ENCODE peak calls at places on chromosomes 1 and 21, in seven cellular contexts. R is A549, C is transverse colon, N is endothelial cell of umbilical vein, V is IMR-90, M is suprapubic skin, A is Peyer's patch. T is an unnamed sample.

GRCh38 chr1:59332983-59333382 is 36.1 kb downstream of the FGGY start:
- DNase-seq in C (no peak), M (no peak), N (peak), A (no peak), V (peak), R (no peak), T (peak)

GRCh38 chr1:90713741-90714509 is 3.2 kb downstream of the BARHL2 start:
- DNase-seq in C (no peak), N (no peak), A (no peak), V (no peak), M (no peak), R (no peak), T (no peak)

GRCh38 chr1:93029317-93029716 is 49.8 kb upstream of the MTF2 start:
- DNase-seq in A (no peak), M (no peak), N (no peak), V (no peak), C (no peak), R (no peak), T (no peak)

GRCh38 chr1:53666566-53666965 is 72.4 kb downstream of the GLIS1 start:
- DNase-seq in R (no peak), C (no peak), V (no peak), A (peak), N (no peak), M (no peak), T (no peak)

GRCh38 chr21:28538987-28539622 is 453.6 kb downstream of the LTN1 start:
- DNase-seq in V (peak), C (no peak), M (no peak), A (no peak), R (no peak), N (peak), T (no peak)

GRCh38 chr1:246142320-246142893 is 364.7 kb downstream of the SMYD3 start:
- DNase-seq in A (no peak), V (peak), R (peak), C (no peak), M (no peak), N (peak), T (peak)

GRCh38 chr1:206925116-206925736 is 3.5 kb upstream of the FCMR start:
- DNase-seq in C (peak), R (no peak), N (no peak), V (no peak), M (no peak), A (peak), T (peak)

GRCh38 chr1:17768651-17769241 is 13.6 kb downstream of the ACTL8 start:
- DNase-seq in M (no peak), C (peak), N (no peak), V (peak), A (no peak), R (peak), T (no peak)

GRCh38 chr1:100606438-100606837 is 68.5 kb downstream of the GPR88 start:
- DNase-seq in V (peak), C (peak), N (peak), R (no peak), M (no peak), A (no peak), T (peak)

GRCh38 chr1:97562096-97562495 is 358.7 kb downstream of the DPYD start:
- DNase-seq in C (no peak), R (no peak), N (no peak), A (no peak), M (no peak), V (peak), T (no peak)

GRCh38 chr21:36461918-36462486 is 17.9 kb downstream of the CLDN14 start:
- DNase-seq in C (peak), N (no peak), R (no peak), M (no peak), V (no peak), A (no peak), T (no peak)

GRCh38 chr21:15729674-15730483 is at the start of gene USP25:
- DNase-seq in A (peak), M (peak), V (peak), R (peak), C (peak), N (peak), T (peak)

GRCh38 chr21:36499578-36500471 is 19.9 kb upstream of the CLDN14 start:
- DNase-seq in R (no peak), M (no peak), N (no peak), A (no peak), V (no peak), C (peak), T (no peak)

GRCh38 chr1:4613606-4614370 is 40.6 kb upstream of the AJAP1 start:
- DNase-seq in M (no peak), V (no peak), C (no peak), R (no peak), A (no peak), N (no peak), T (no peak)

GRCh38 chr1:62398377-62398776 is 38.5 kb upstream of the USP1 start:
- DNase-seq in V (peak), N (no peak), A (no peak), M (no peak), C (no peak), R (no peak), T (no peak)

GRCh38 chr21:37079211-37079824 is 6.3 kb downstream of the TTC3 start:
- DNase-seq in C (no peak), R (no peak), A (no peak), V (no peak), M (no peak), N (peak), T (peak)

GRCh38 chr1:107698161-107698560 is 266.8 kb downstream of the VAV3 start:
- DNase-seq in A (no peak), C (no peak), N (no peak), V (no peak), M (no peak), R (no peak), T (no peak)

GRCh38 chr1:41599912-41600311 is 115.4 kb upstream of the EDN2 start:
- DNase-seq in N (peak), C (no peak), V (peak), R (no peak), M (no peak), A (no peak), T (no peak)

GRCh38 chr1:232574867-232575523 is 54.9 kb downstream of the SIPA1L2 start:
- DNase-seq in N (no peak), V (peak), A (no peak), R (no peak), M (no peak), C (no peak), T (no peak)

GRCh38 chr1:57883145-57883699 is 459.4 kb upstream of the DAB1 start:
- DNase-seq in V (no peak), A (no peak), M (no peak), R (no peak), N (no peak), C (no peak), T (no peak)

GRCh38 chr1:235069577-235070563 is 58.8 kb downstream of the TOMM20 start:
- DNase-seq in M (peak), N (no peak), A (peak), V (peak), C (peak), R (peak), T (no peak)
- TF ChIP-seq POLR2A in M (no peak), N (no peak), A (peak), V (no peak), C (no peak), R (no peak), T (no peak)

DNA sequence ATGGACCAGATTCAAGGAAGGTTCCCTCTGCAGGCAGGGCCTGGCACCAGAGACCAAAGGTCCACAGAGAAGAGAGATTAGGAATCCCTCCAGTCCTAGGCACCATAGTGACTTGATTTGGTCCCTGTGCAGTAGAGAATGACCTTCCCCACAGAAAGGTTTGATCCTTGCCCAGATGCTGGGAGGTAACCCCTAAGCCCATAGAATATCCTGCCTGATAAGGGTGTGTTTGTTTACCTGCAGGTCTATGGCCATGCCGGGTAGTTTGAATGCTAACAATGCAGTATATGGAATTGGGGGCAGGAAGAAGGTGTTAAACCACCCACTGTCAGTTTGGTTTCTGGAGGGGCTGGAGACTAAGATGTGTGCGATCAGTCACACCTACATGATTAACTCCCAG is 57.1 kb upstream of the NFASC start:
- DNase-seq in C (no peak), A (no peak), V (no peak), N (no peak), M (no peak), R (no peak), T (no peak)
- H3K4me3 ChIP-seq in C (no peak), A (no peak), V (no peak), N (no peak), M (no peak), R (no peak), T (no peak)

GRCh38 chr1:201982923-201983805 is 716 bp downstream of the RNPEP start:
- DNase-seq in N (peak), A (peak), R (peak), V (peak), M (peak), C (peak), T (peak)

GRCh38 chr1:201985355-201985754 is 2.9 kb downstream of the RNPEP start:
- DNase-seq in C (no peak), M (no peak), R (no peak), V (no peak), A (no peak), N (no peak), T (no peak)

GRCh38 chr1:201984446-201984845 is 2.0 kb downstream of the RNPEP start:
- DNase-seq in A (no peak), V (no peak), R (no peak), C (no peak), N (no peak), M (no peak), T (no peak)

GRCh38 chr1:201982082-201982922 is at the start of gene RNPEP:
- DNase-seq in V (peak), R (peak), M (peak), A (peak), N (peak), C (peak), T (peak)
- TF ChIP-seq POLR2A in V (peak), R (peak), M (no peak), A (peak), N (peak), C (no peak), T (peak)

DNA sequence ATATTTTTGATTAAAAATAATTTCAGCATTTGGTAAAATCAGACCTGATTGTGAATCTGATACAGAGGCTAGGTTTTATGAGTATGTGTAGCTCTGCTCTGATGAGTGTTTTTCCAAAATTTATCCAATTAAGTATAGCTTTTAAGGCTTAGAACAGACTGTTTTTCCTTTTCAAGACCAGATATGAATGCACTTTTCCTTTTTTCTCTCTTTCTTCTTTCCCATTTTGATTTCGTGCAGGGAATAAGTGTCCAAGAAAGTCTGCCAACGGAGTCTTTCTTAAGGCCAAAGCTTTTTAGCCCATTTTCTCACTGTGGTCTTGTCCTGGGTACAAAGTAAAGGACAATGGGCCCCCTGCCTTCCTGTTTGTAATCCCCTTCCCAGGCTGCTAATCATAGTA is 2.8 kb downstream of the KIF1B start:
- DNase-seq in V (no peak), R (no peak), N (peak), C (no peak), A (no peak), M (peak), T (no peak)
- H3K4me3 ChIP-seq in V (no peak), R (no peak), N (no peak), C (no peak), A (no peak), M (no peak), T (no peak)

GRCh38 chr1:204074274-204075115 is 1.6 kb downstream of the SOX13 start:
- DNase-seq in A (peak), M (peak), R (peak), N (peak), C (peak), V (peak), T (no peak)

GRCh38 chr1:204073837-204074273 is 940 bp downstream of the SOX13 start:
- DNase-seq in N (no peak), A (no peak), M (no peak), C (no peak), V (no peak), R (peak), T (no peak)

GRCh38 chr1:204070895-204071294 is 2.0 kb upstream of the SOX13 start:
- DNase-seq in R (no peak), V (no peak), A (no peak), C (no peak), N (no peak), M (no peak), T (no peak)

GRCh38 chr1:204075116-204075636 is 2.3 kb downstream of the SOX13 start:
- DNase-seq in N (no peak), M (no peak), R (no peak), C (peak), A (peak), V (no peak), T (no peak)

DNA sequence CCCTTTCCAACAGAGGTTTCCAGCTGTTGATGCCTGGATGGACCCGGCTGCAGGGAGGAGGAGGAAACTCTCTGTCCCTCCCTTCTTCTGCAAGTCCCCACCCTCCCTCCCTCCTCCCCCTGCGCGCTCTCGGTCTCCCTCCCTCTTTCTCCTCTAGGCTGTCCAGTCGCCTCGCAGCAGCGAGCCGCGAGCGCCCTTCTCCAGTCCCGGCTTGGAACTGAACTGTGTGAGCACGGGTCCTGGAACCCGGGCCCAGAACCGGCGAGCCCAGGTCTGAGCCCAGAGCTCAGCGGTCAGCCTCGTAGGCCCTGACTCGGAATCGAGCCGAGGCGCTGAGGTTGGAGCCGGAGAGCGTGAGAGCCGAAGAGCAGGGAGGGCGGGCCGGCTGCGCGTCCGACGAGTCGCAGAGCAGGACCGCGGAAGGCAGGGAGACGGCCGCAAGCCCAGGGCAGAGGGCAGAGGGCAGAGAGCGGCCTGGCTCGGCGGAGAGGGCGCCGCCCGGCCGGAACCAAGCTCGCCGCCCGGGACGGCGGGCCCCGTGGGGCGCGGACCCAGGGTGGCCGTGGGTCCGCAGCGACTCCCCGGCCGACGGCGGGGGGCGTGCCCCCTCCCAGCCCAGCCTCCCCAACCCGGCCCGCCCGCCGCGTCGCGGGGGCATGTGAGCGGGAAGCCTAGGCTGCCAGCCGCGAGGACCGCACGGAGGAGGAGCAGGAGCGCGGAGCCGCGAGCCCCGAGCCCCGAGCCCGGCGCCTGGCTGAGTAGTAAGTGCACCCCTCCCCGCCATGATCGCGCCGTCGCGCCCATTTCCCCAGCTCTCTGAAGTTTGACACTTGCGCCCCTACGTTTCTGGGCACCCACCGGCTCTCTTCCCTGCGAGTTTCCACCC is at the start of gene SOX13:
- DNase-seq in M (peak), R (peak), N (peak), C (peak), V (peak), A (peak), T (peak)
- TF ChIP-seq POLR2A in M (no peak), R (peak), N (peak), C (peak), V (peak), A (peak), T (no peak)

DNA sequence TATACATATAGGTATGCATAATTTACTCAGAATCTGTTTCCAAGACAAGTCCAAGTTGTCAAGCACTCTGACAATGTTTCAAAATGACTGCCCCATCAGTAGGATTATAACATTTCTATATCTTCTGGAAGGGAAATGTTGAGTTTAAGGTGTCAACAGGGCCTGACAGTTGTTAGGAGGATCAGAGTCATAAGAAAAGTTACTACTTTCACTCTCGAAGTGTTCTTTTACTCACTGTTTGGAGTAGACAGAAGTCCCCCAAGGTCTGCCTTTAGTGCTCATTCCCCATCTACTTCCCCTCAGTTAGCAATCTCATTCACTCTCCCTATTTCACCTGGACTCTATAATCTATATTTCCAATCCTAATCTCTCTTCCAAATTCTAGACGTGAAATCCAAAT is 20.6 kb upstream of the MAGI3 start:
- DNase-seq in A (no peak), C (no peak), M (no peak), N (no peak), V (no peak), R (no peak), T (no peak)
- H3K4me3 ChIP-seq in A (no peak), C (no peak), M (no peak), N (no peak), V (no peak), R (no peak), T (no peak)

DNA sequence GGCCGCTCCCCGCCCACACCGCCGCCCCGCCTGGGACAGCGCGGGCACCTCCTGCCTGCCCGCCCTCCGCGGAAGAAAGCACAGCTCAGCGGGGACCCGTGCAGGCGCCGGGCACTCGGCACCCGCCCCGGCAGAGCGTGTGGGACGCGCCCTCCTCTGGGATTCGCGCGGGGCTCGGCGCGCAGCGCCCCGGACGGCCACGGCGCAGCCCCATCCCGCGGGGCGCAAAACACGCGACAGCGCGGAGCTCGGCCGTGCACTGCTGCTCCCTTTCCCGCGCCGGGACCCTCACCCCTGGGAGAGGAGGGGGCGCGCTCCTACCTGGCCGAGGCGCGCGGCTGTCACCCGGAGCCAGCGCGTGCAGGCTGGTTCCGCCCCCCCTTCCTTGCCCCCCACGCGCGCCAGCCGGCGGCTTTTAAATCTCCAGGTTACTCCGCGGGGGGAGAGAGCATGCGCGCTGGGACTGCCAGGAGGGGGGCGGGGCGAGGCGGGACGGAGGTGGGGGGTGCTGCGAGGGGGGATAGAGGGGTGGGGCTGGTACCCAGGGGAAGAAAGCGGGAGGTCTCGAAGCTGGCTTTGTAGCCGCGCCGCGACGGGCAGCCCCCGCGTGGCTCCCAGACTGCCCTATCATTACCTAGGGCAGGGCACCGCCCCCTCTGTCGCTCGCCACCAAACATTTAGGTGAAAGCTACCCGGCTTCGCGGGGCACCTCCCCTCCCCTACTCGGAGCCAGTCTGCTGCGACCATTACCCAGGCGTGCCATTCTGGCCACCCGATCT is at the start of gene SLC45A3:
- DNase-seq in N (no peak), A (peak), R (peak), V (no peak), M (no peak), C (peak), T (peak)
- TF ChIP-seq POLR2A in N (no peak), A (no peak), R (no peak), V (no peak), M (no peak), C (no peak), T (no peak)

GRCh38 chr1:14946567-14947285 is 206.8 kb upstream of the TMEM51 start:
- DNase-seq in M (no peak), V (peak), R (no peak), N (peak), C (peak), A (peak), T (no peak)

GRCh38 chr1:14948112-14948652 is 205.4 kb upstream of the TMEM51 start:
- DNase-seq in A (no peak), V (no peak), N (no peak), M (no peak), C (no peak), R (no peak), T (no peak)

GRCh38 chr1:14946011-14946359 is 207.6 kb upstream of the TMEM51 start:
- DNase-seq in V (no peak), C (no peak), A (no peak), N (no peak), M (no peak), R (no peak), T (no peak)

GRCh38 chr1:14949270-14949835 is 204.2 kb upstream of the TMEM51 start:
- DNase-seq in C (no peak), V (no peak), M (no peak), N (no peak), A (no peak), R (no peak), T (no peak)

DNA sequence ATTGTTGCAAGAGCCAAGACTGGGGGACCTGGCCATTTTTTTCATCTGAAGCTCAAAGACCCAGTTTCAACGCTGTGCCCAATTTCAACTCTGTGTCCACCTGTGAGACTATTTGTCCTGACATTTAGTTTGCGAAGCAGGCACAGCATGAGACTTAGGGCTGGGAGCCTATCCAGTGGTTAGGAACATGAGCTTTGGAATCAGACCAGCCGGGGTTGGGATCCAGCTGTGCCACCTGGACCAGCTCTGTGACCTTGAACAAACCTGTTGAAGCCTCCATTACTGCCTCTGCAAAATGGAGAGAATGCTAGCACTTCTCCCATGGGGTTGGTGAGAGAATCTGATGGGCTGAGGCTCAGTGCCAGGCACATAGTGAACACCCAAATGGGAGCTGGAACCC is 206.1 kb upstream of the TMEM51 start:
- DNase-seq in A (no peak), V (no peak), N (no peak), R (no peak), C (no peak), M (no peak), T (no peak)
- H3K4me3 ChIP-seq in A (no peak), V (peak), N (no peak), R (no peak), C (no peak), M (no peak), T (no peak)

GRCh38 chr1:83779565-83779964 is 219.4 kb downstream of the TTLL7 start:
- DNase-seq in A (no peak), R (no peak), C (no peak), M (no peak), V (no peak), N (no peak), T (no peak)
- TF ChIP-seq POLR2A in A (no peak), R (no peak), C (no peak), M (no peak), V (no peak), N (no peak), T (no peak)